ENCODE peak calls at places on chromosomes 5 and 9, in four cellular contexts. E is EL; J is frontal cortex; N is stimulated activated CD4-positive, alpha-beta T cell treated with anti-CD3 and anti-CD28 coated beads, Interleukin-2, amount 100 ng/mL, for 4 hours. T is an unnamed sample.

GRCh38 chr9:106146066-106146840 is 451.9 kb downstream of the TMEM38B start:
- DNase-seq in E (no peak), J (no peak), N (no peak), T (no peak)

GRCh38 chr5:125412561-125413535 is 666.4 kb upstream of the ZNF608 start:
- DNase-seq in E (peak), J (peak), N (no peak), T (peak)

GRCh38 chr5:101429241-101429640 is 526.2 kb upstream of the ST8SIA4 start:
- DNase-seq in E (no peak), J (no peak), N (no peak), T (no peak)

GRCh38 chr9:121650220-121651013 is 1.0 kb upstream of the DAB2IP start:
- DNase-seq in E (peak), J (no peak), N (no peak), T (peak)

GRCh38 chr9:111065414-111065813 is 27.1 kb upstream of the LPAR1 start:
- DNase-seq in E (no peak), J (no peak), N (no peak), T (no peak)

GRCh38 chr9:124537926-124538325 is 30.7 kb upstream of the NR5A1 start:
- DNase-seq in E (no peak), J (no peak), N (no peak), T (no peak)

GRCh38 chr5:157828949-157829639 is 29.9 kb downstream of the CLINT1 start:
- DNase-seq in E (peak), J (no peak), N (no peak), T (no peak)

GRCh38 chr5:10249948-10250803 is at the start of gene CCT5:
- DNase-seq in E (peak), J (peak), N (peak), T (peak)

GRCh38 chr5:60960591-60960990 is 15.6 kb downstream of the NDUFAF2 start:
- DNase-seq in E (peak), J (no peak), N (no peak), T (no peak)

GRCh38 chr9:76521906-76522305 is 62.9 kb downstream of the GCNT1 start:
- DNase-seq in E (no peak), J (no peak), N (no peak), T (peak)

GRCh38 chr9:135920256-135920930 is 13.0 kb upstream of the CAMSAP1 start:
- DNase-seq in E (no peak), J (no peak), N (no peak), T (no peak)

GRCh38 chr5:177490311-177490991 is 7.0 kb downstream of the PDLIM7 start:
- DNase-seq in E (no peak), J (no peak), N (no peak), T (no peak)

GRCh38 chr5:93249651-93250289 is 331.2 kb downstream of the NR2F1-AS1 start:
- DNase-seq in E (no peak), J (no peak), N (no peak), T (no peak)

GRCh38 chr9:4430492-4431261 is 59.6 kb upstream of the SLC1A1 start:
- DNase-seq in E (peak), J (no peak), N (no peak), T (no peak)

GRCh38 chr5:71877511-71877910 is 158.4 kb downstream of the CARTPT start:
- DNase-seq in E (no peak), J (no peak), N (no peak), T (no peak)

GRCh38 chr5:137563646-137564474 is 64.7 kb upstream of the SPOCK1 start:
- DNase-seq in E (peak), J (no peak), N (no peak), T (peak)

GRCh38 chr5:136016945-136017530 is 11.8 kb upstream of the TGFBI start:
- DNase-seq in E (peak), J (no peak), N (no peak), T (no peak)

GRCh38 chr5:139137703-139138102 is 60.5 kb downstream of the SIL1 start:
- DNase-seq in E (peak), J (no peak), N (no peak), T (peak)

GRCh38 chr5:14872070-14872989 is 752 bp upstream of the ANKH start:
- DNase-seq in E (peak), J (peak), N (peak), T (peak)

GRCh38 chr9:3441197-3441816 is 84.5 kb downstream of the RFX3 start:
- DNase-seq in E (peak), J (no peak), N (peak), T (peak)

GRCh38 chr5:96817496-96817895 is 9.8 kb upstream of the ERAP1 start:
- DNase-seq in E (no peak), J (no peak), N (no peak), T (no peak)

GRCh38 chr5:133232911-133233310 is 181.1 kb downstream of the HSPA4 start:
- DNase-seq in E (no peak), J (no peak), N (no peak), T (no peak)

GRCh38 chr9:137449081-137449844 is 8.1 kb upstream of the ENTPD8 start:
- DNase-seq in E (no peak), J (no peak), N (no peak), T (no peak)